ENCODE peak calls at places on chromosomes 3 and 15, in nine cellular contexts. K is BJ; I is lower lobe of right lung; J is HCT116; Z is hepatocyte; L is CD8-positive, alpha-beta T cell; R is Caco-2; M is spleen; T is Peyer's patch. Q is an unnamed sample.
A peak's percentile ranks its signal among the peaks of the same experiment; 100 is the strongest.

GRCh38 chr3:171349392-171349791 is 110.8 kb downstream of the TNIK start:
- DNase-seq in J (no peak), T (no peak), I (no peak), Z (no peak), M (no peak), K (peak; percentile 19), R (no peak), L (no peak), Q (no peak)

GRCh38 chr3:13256845-13257244 is 163.3 kb downstream of the NUP210 start:
- DNase-seq in I (no peak), R (no peak), L (no peak), J (no peak), M (no peak), K (no peak), T (no peak), Z (no peak), Q (no peak)

GRCh38 chr3:10505050-10505790 is at the start of gene ATP2B2:
- DNase-seq in L (no peak), T (no peak), Z (peak; percentile 32), K (no peak), R (no peak), M (no peak), I (no peak), J (no peak), Q (peak; percentile 95)

GRCh38 chr3:39882111-39882510 is 72.7 kb downstream of the MYRIP start:
- DNase-seq in K (no peak), M (no peak), T (no peak), J (no peak), I (no peak), Z (no peak), L (no peak), R (no peak), Q (no peak)

GRCh38 chr3:69079269-69080159 is 651 bp downstream of the UBA3 start:
- DNase-seq in J (no peak), T (no peak), Z (peak; percentile 43), I (no peak), M (peak; percentile 91), L (no peak), K (no peak), R (peak; percentile 50), Q (peak; percentile 80)

GRCh38 chr3:184234671-184235380 is 5.4 kb downstream of the VWA5B2 start:
- DNase-seq in L (no peak), R (no peak), Z (no peak), K (no peak), M (no peak), I (no peak), T (no peak), J (no peak), Q (peak; percentile 40)

GRCh38 chr3:159814161-159814560 is 174.5 kb upstream of the IL12A start:
- DNase-seq in I (no peak), T (no peak), M (no peak), Z (peak; percentile 50), J (no peak), R (peak; percentile 60), L (no peak), K (no peak), Q (peak; percentile 22)

GRCh38 chr3:186054481-186055399 is 54.1 kb downstream of the ETV5 start:
- DNase-seq in M (no peak), R (no peak), J (no peak), T (no peak), I (no peak), L (no peak), Z (no peak), K (no peak), Q (no peak)

GRCh38 chr15:86061581-86061980 is 18.1 kb upstream of the AGBL1 start:
- DNase-seq in J (no peak), K (no peak), Z (peak; percentile 11), M (no peak), R (no peak), L (no peak), T (no peak), I (no peak), Q (no peak)

GRCh38 chr15:86066174-86066829 is 13.4 kb upstream of the AGBL1 start:
- DNase-seq in L (no peak), I (no peak), R (no peak), K (no peak), Z (no peak), M (no peak), J (no peak), T (no peak), Q (no peak)

GRCh38 chr15:86062646-86063193 is 17.0 kb upstream of the AGBL1 start:
- DNase-seq in L (no peak), K (no peak), M (no peak), I (no peak), T (no peak), J (no peak), R (no peak), Z (no peak), Q (no peak)

GRCh38 chr15:86064326-86064725 is 15.3 kb upstream of the AGBL1 start:
- DNase-seq in Z (no peak), T (no peak), R (no peak), I (no peak), J (no peak), L (no peak), M (no peak), K (no peak), Q (no peak)

GRCh38 chr15:86063328-86064180 is 16.1 kb upstream of the AGBL1 start:
- DNase-seq in M (no peak), K (no peak), L (no peak), Z (no peak), R (no peak), T (no peak), I (no peak), J (no peak), Q (no peak)
- H3K27me3 ChIP-seq in M (no peaks in the 10 kb centered on the region), K (no peaks in the 10 kb centered on the region), L (no peaks in the 10 kb centered on the region), Z (no peaks in the 10 kb centered on the region), R (no peaks in the 10 kb centered on the region), T (no peaks in the 10 kb centered on the region), I (no peaks in the 10 kb centered on the region), J (peaks cover 6% of the 10 kb centered on the region), Q (no peaks in the 10 kb centered on the region)

GRCh38 chr3:134992586-134992985 is 197.5 kb downstream of the EPHB1 start:
- DNase-seq in M (no peak), K (no peak), I (no peak), Z (no peak), J (no peak), R (no peak), T (no peak), L (no peak), Q (no peak)

GRCh38 chr3:134991472-134992010 is 196.5 kb downstream of the EPHB1 start:
- DNase-seq in T (no peak), Z (no peak), K (no peak), M (no peak), I (no peak), L (no peak), J (no peak), R (no peak), Q (peak; percentile 30)

GRCh38 chr3:134992180-134992579 is 197.1 kb downstream of the EPHB1 start:
- DNase-seq in M (no peak), K (no peak), T (no peak), I (no peak), J (no peak), Z (no peak), R (no peak), L (no peak), Q (no peak)

GRCh38 chr3:134988666-134989065 is 193.6 kb downstream of the EPHB1 start:
- DNase-seq in I (no peak), L (no peak), Z (no peak), K (no peak), M (no peak), R (no peak), T (no peak), J (no peak), Q (no peak)

DNA sequence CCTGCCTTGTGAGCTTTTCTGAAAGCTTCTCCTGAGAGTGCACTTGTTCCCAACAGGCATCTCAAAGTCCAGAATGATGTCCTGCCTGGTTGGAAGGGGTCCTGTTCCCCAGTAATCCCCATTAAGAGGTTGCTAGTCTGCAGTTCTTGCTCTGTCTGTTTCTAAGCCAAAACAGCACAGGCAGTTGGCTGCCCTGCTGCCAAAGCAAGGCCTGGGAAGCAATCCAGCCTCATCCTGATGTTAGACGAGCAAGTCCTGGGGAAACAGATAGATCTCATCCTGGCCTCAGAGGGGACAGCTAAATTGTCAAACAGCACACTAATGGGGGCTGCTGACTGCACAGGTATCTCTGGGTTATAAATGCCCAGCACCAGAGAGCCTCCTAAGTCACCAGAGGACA is 198.0 kb downstream of the EPHB1 start:
- DNase-seq in L (no peak), Z (no peak), T (no peak), M (no peak), R (no peak), I (no peak), J (no peak), K (no peak), Q (no peak)
- H3K4me3 ChIP-seq in L (no peak overlapping the region), Z (no peak overlapping the region), T (no peak overlapping the region), M (no peak overlapping the region), R (no peak overlapping the region), I (no peak overlapping the region), J (no peak overlapping the region), K (no peak overlapping the region), Q (no peak overlapping the region)

DNA sequence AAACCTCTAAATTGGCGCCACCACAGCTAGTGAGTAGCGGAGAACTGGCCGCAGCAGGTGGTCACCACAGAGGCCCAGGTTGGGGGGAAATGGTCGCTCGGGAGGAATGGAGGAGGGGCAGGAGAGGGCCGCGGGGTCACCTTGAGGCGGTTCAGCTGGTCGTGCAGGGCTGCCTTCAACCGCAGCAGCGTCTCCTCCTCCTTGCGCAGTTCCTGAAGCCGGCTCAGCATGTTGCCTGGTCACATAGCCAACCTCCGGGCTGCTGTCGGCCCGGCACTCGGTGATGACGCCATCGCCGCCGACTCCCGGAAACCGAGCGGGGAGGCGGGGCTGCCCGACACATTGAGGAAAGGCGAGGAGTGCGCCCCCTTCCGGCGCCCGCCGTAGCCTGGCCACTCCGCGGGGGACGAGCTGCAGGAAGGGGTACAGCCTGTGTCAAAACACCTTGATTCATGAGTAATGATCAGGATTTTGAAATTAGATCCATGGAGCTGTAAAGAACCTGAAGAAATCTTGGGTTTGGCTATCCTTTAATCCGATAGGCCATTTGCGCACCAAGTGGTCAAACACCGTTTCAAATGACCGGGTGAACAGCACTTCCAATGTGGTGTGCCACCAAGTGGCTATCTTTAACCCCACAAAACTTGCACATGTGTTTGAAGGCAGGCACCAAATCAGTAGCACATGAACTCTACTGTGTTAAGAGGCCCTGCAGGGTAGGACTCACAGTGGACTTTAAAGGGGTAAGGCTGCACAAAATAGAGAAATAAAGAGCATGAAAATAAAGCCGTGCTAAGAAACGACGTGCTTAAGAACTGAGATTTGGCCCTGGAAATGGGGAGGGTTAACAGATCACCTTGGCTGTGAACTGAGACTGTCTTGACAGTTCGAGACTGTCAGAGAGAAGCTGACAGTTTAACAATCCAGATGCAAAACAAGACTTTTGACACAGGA is at the start of gene SNAPC5:
- DNase-seq in R (peak; percentile 97), T (peak; percentile 99), L (peak; percentile 95), I (peak; percentile 98), Z (peak; percentile 98), J (peak; percentile 85), M (peak; percentile 100), K (peak; percentile 49), Q (peak; percentile 94)
- H3K36me3 ChIP-seq in R (no peaks in the 10 kb centered on the region), T (peaks cover 68% of the 10 kb centered on the region), L (peaks cover 57% of the 10 kb centered on the region), I (peaks cover 80% of the 10 kb centered on the region), Z (peaks cover 11% of the 10 kb centered on the region), J (peaks cover 66% of the 10 kb centered on the region), M (peaks cover 68% of the 10 kb centered on the region), K (peaks cover 10% of the 10 kb centered on the region), Q (peaks cover 46% of the 10 kb centered on the region)

DNA sequence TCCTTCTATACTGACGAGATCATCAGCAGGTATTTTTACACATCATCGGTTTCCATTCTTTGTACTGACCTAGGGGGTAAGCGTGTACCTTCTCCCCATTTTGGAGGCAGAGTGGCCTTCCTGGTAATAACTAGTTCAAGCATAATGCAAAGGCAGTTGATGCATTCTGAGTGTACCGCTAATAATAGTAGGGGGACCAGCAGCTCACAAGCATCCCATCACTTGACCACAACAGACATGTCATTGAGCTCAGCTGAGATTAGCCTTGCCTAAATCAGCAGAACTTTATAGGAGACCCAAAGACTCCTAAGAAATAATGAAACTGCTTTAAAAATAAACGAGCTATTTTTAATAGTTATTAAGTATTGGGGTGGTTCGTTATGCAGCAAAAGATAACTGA is 121.0 kb upstream of the HACD2 start:
- DNase-seq in M (no peak), L (no peak), K (no peak), J (no peak), Z (no peak), R (no peak), I (no peak), T (no peak), Q (no peak)
- H3K27me3 ChIP-seq in M (no peaks in the 10 kb centered on the region), L (no peaks in the 10 kb centered on the region), K (no peaks in the 10 kb centered on the region), J (no peaks in the 10 kb centered on the region), Z (no peaks in the 10 kb centered on the region), R (no peaks in the 10 kb centered on the region), I (no peaks in the 10 kb centered on the region), T (no peaks in the 10 kb centered on the region), Q (no peaks in the 10 kb centered on the region)